ENCODE peak calls at places on chromosome 4, in six cellular contexts. D, Q, U, E, M and W are unnamed samples. For H3K4me1, the result is how much of the 10 kb centered on the place peaks cover.

GRCh38 chr4:81836716-81837115 is 365.0 kb upstream of the RASGEF1B start:
- DNase-seq in M (no peak), Q (no peak), D (no peak), E (no peak), U (no peak), W (no peak)

GRCh38 chr4:2303686-2304320 is 41.9 kb upstream of the MXD4 start:
- DNase-seq in U (no peak), Q (no peak), D (peak), M (no peak), E (no peak), W (no peak)

GRCh38 chr4:122218762-122219161 is 66.6 kb downstream of the BLTP1 start:
- DNase-seq in U (no peak), Q (no peak), D (no peak), E (peak), M (peak), W (no peak)

GRCh38 chr4:11954093-11954492 is 525.4 kb upstream of the HS3ST1 start:
- DNase-seq in D (no peak), U (peak), Q (peak), E (peak), M (no peak), W (no peak)

GRCh38 chr4:13989496-13989895 is 362.0 kb upstream of the BOD1L1 start:
- DNase-seq in M (peak), Q (peak), E (no peak), D (no peak), U (no peak), W (no peak)

GRCh38 chr4:76993787-76994641 is 44.5 kb downstream of the SEPTIN11 start:
- DNase-seq in E (no peak), D (no peak), Q (no peak), U (no peak), M (no peak), W (no peak)

GRCh38 chr4:158729716-158730559 is 6.7 kb upstream of the PPID start:
- DNase-seq in D (peak), M (peak), E (peak), Q (peak), U (peak), W (no peak)

GRCh38 chr4:161249779-161250440 is 913.9 kb downstream of the FSTL5 start:
- DNase-seq in U (no peak), E (no peak), Q (no peak), D (no peak), M (no peak), W (no peak)

GRCh38 chr4:17662694-17663093 is 48.3 kb downstream of the MED28 start:
- DNase-seq in E (no peak), Q (peak), U (no peak), D (no peak), M (peak), W (no peak)

GRCh38 chr4:39825741-39826231 is 127.8 kb downstream of the UBE2K start:
- DNase-seq in Q (no peak), E (no peak), M (peak), D (no peak), U (peak), W (no peak)

GRCh38 chr4:19301527-19301926 is 950.2 kb upstream of the SLIT2 start:
- DNase-seq in U (no peak), Q (no peak), E (no peak), M (peak), D (no peak), W (no peak)

GRCh38 chr4:112515278-112516075 is 503 bp downstream of the NEUROG2 start:
- DNase-seq in E (peak), Q (peak), U (peak), D (peak), M (peak), W (no peak)

GRCh38 chr4:74790652-74791051 is 3.7 kb downstream of the BTC start:
- DNase-seq in E (no peak), Q (no peak), D (no peak), M (no peak), U (no peak), W (no peak)

GRCh38 chr4:186149872-186150271 is 41.5 kb upstream of the CYP4V2 start:
- DNase-seq in Q (no peak), U (peak), D (peak), E (peak), M (no peak), W (no peak)

GRCh38 chr4:105909699-105910340 is 14.5 kb downstream of the NPNT start:
- DNase-seq in M (no peak), U (no peak), D (no peak), Q (peak), E (no peak), W (peak)

GRCh38 chr4:186200436-186201409 is 9.4 kb downstream of the CYP4V2 start:
- DNase-seq in U (no peak), Q (no peak), D (no peak), M (no peak), E (peak), W (no peak)

GRCh38 chr4:118112647-118113046 is 78.4 kb downstream of the NDST3 start:
- DNase-seq in E (no peak), M (peak), Q (no peak), U (peak), D (no peak), W (no peak)

GRCh38 chr4:184462724-184463123 is 11.6 kb downstream of the IRF2 start:
- DNase-seq in D (no peak), Q (no peak), U (no peak), M (no peak), E (no peak), W (no peak)
- H3K4me1 ChIP-seq in D (under half), Q (under half), U (under half), M (under half), E (under half), W (under half)

DNA sequence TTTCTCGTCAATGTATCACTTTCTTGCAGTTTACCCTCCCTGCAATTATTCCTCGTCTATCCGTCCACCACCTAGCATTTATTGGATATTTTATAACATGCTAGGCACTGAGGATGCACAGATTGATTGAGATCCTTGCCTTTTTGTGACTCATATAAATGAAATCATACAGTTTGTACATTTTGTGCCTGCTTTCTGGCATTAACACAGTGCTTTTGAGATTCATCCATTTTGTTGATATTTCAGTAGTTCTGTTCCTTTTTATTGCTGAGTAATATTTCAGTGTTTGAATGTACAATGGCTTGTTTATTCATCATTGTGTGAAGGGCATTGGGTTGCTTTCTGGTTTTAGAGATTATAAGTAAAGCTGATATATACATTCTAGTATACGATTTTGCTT is 841 bp downstream of the TBC1D19 start:
- DNase-seq in Q (no peak), D (no peak), U (no peak), M (no peak), E (no peak), W (no peak)
- H3K27ac ChIP-seq in Q (peak), D (no peak), U (no peak), M (peak), E (no peak), W (peak)

GRCh38 chr4:24582235-24582863 is 2.0 kb downstream of the DHX15 start:
- DNase-seq in U (peak), M (no peak), Q (no peak), D (no peak), E (peak), W (no peak)
- H3K4me1 ChIP-seq in U (under half), M (under half), Q (under half), D (under half), E (under half), W (under half)

DNA sequence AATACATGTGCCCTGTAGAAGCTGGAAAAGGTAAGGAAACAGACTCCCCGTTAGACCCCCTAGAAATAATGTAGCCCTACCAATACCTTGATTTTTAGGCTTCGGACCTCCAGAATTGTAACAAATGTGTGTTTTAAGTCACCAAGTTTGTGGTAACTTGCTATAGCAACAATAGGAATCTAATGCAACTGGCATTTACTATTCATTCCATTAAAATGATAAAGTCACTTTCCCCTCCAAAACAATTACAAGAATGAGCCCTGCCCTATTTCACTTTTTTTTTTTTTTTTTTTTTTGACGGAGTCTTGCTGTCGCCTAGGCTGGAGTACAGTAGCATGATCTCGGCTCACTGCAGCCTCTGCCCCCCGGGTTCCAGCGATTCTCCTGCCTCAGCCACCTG is 3.5 kb upstream of the DDX60L start:
- DNase-seq in D (no peak), M (peak), E (no peak), U (no peak), Q (no peak), W (no peak)
- H3K27ac ChIP-seq in D (no peak), M (peak), E (no peak), U (no peak), Q (no peak), W (peak)